ENCODE peak calls at places on chromosomes 13 and 19, in five cellular contexts. J, U, O, X and Y are unnamed samples.

GRCh38 chr13:70171151-70171550 is 62.9 kb upstream of the KLHL1 start:
- DNase-seq in X (no peak), U (no peak), J (no peak), O (no peak), Y (no peak)

GRCh38 chr19:32146664-32147063 is 198.7 kb upstream of the ZNF507 start:
- DNase-seq in J (no peak), U (no peak), O (no peak), X (no peak), Y (no peak)

GRCh38 chr19:35088514-35088913 is 27.1 kb upstream of the FXYD3 start:
- DNase-seq in O (peak; percentile 87), X (peak; percentile 95), U (no peak), J (peak; percentile 42), Y (no peak)

GRCh38 chr13:78376822-78377221 is 226.5 kb downstream of the POU4F1 start:
- DNase-seq in X (no peak), O (no peak), U (no peak), J (no peak), Y (no peak)

GRCh38 chr19:38650911-38651584 is 3.6 kb downstream of the ACTN4 start:
- DNase-seq in O (peak; percentile 60), U (no peak), X (peak; percentile 77), J (peak; percentile 68), Y (no peak)

GRCh38 chr13:42893346-42893745 is 98.7 kb downstream of the EPSTI1 start:
- DNase-seq in U (no peak), O (peak; percentile 50), X (peak; percentile 72), J (peak; percentile 42), Y (no peak)

GRCh38 chr19:5480427-5480836 is 25.2 kb downstream of the ZNRF4 start:
- DNase-seq in U (peak; percentile 5), J (peak; percentile 16), O (no peak), X (peak; percentile 35), Y (no peak)

GRCh38 chr19:23706657-23707056 is 19.6 kb upstream of the ZNF675 start:
- DNase-seq in O (no peak), X (no peak), J (no peak), U (no peak), Y (no peak)

GRCh38 chr19:2527171-2527570 is 51.2 kb downstream of the GADD45B start:
- DNase-seq in U (no peak), X (no peak), J (no peak), O (no peak), Y (no peak)

GRCh38 chr13:32938907-32939306 is 77.3 kb upstream of the KL start:
- DNase-seq in X (peak; percentile 18), U (no peak), J (peak; percentile 46), O (peak; percentile 61), Y (no peak)

GRCh38 chr19:49855676-49856573 is 5.0 kb downstream of the PTOV1 start:
- DNase-seq in U (no peak), X (no peak), J (no peak), O (no peak), Y (no peak)